ENCODE peak calls at places on chromosomes 13 and 19, in nine cellular contexts. D is fibroblast of pulmonary artery; H is right lobe of liver; Q is NCI-H2081; Z is mucosa of gallbladder; V is activated naive CD4-positive, alpha-beta T cell treated with anti-CD3 and anti-CD28 coated beads for 36 hours; P is HL-60; R is NCI-H1105 treated with DMSO at 0.1 percent for 48 hours; K is stimulated activated CD4-positive, alpha-beta T cell treated with anti-CD3 and anti-CD28 coated beads, Interleukin-12 subunit alpha, Interleukin-12 subunit beta, amount 100 ng/mL, for 24 hours. F is an unnamed sample.

GRCh38 chr19:35318679-35319448 is 10.1 kb upstream of the CD22 start:
- DNase-seq in K (no peak), P (peak), Q (no peak), H (peak), R (no peak), V (peak), D (peak), Z (peak), F (no peak)

GRCh38 chr19:3458229-3458555 is 22.1 kb downstream of the SMIM24 start:
- DNase-seq in Q (no peak), K (no peak), V (no peak), D (no peak), Z (no peak), P (no peak), H (no peak), R (no peak), F (no peak)

GRCh38 chr19:51470966-51471365 is 7.4 kb upstream of the CEACAM18 start:
- DNase-seq in D (peak), H (no peak), V (no peak), P (no peak), Z (no peak), R (no peak), K (no peak), Q (no peak), F (no peak)

GRCh38 chr13:22000191-22000590 is 329.3 kb downstream of the FGF9 start:
- DNase-seq in V (no peak), R (no peak), D (no peak), Z (peak), Q (no peak), H (no peak), P (no peak), K (no peak), F (no peak)

GRCh38 chr13:34207334-34207733 is 389.4 kb downstream of the RFC3 start:
- DNase-seq in R (no peak), Q (no peak), P (no peak), Z (peak), D (peak), V (no peak), K (no peak), H (no peak), F (no peak)

GRCh38 chr19:51824603-51825002 is 29.6 kb downstream of the FPR3 start:
- DNase-seq in H (no peak), R (no peak), Q (no peak), Z (no peak), D (no peak), V (no peak), P (peak), K (no peak), F (no peak)

GRCh38 chr13:28423010-28423409 is 71.9 kb downstream of the FLT1 start:
- DNase-seq in H (no peak), R (no peak), V (peak), P (peak), D (no peak), Q (no peak), Z (peak), K (no peak), F (no peak)

GRCh38 chr13:112768795-112769411 is 79.1 kb downstream of the ATP11A start:
- DNase-seq in H (no peak), V (no peak), R (no peak), D (no peak), K (no peak), Q (no peak), P (no peak), Z (no peak), F (no peak)

GRCh38 chr13:63299995-63300394 is 1884.3 kb upstream of the PCDH20 start:
- DNase-seq in H (no peak), P (no peak), D (no peak), V (no peak), K (no peak), Z (no peak), Q (no peak), R (peak), F (no peak)

GRCh38 chr19:16778796-16779411 is 50.3 kb upstream of the SIN3B start:
- DNase-seq in K (peak), Q (peak), H (peak), V (peak), R (peak), D (peak), P (peak), Z (peak), F (peak)

F was measured in Karpas-422.